ENCODE peak calls at places on chromosomes 3 and 15, in nine cellular contexts. Q, K, J, V, Z, T, N, D and E are unnamed samples. For H3K4me1, the result is how much of the 10 kb centered on the place peaks cover.

GRCh38 chr15:42364529-42364928 is 5.2 kb downstream of the CAPN3 start:
- DNase-seq in N (no peak), Q (no peak), K (no peak), D (no peak), Z (no peak), V (peak), J (no peak), T (no peak), E (peak)

GRCh38 chr3:188465311-188465710 is 311.4 kb downstream of the LPP start:
- DNase-seq in Z (no peak), N (no peak), J (no peak), V (no peak), D (no peak), Q (no peak), T (no peak), K (peak), E (no peak)

GRCh38 chr3:26915208-26915607 is 292.6 kb downstream of the LRRC3B start:
- DNase-seq in D (no peak), T (no peak), N (no peak), K (no peak), J (no peak), Q (no peak), Z (no peak), V (no peak), E (no peak)

GRCh38 chr15:24659622-24660021 is 16.0 kb upstream of the NPAP1 start:
- DNase-seq in Q (no peak), K (no peak), J (no peak), N (no peak), D (no peak), Z (no peak), T (no peak), V (no peak), E (no peak)

GRCh38 chr3:191348098-191348497 is 17.8 kb upstream of the UTS2B start:
- DNase-seq in N (no peak), J (no peak), V (no peak), Z (no peak), D (no peak), Q (no peak), K (no peak), T (no peak), E (no peak)

GRCh38 chr3:23739536-23739935 is 66.2 kb upstream of the UBE2E1 start:
- DNase-seq in V (no peak), T (no peak), D (no peak), Q (no peak), N (no peak), K (peak), J (no peak), Z (no peak), E (peak)

GRCh38 chr3:193132247-193132646 is 108.8 kb upstream of the PLAAT1 start:
- DNase-seq in Z (no peak), J (no peak), D (no peak), V (no peak), Q (no peak), K (no peak), T (no peak), N (no peak), E (no peak)

GRCh38 chr3:42148982-42149432 is 57.9 kb downstream of the TRAK1 start:
- DNase-seq in D (no peak), V (peak), K (peak), Z (peak), N (peak), J (no peak), T (peak), Q (peak), E (peak)

GRCh38 chr3:129386984-129387383 is 41.5 kb downstream of the EFCAB12 start:
- DNase-seq in Z (no peak), V (no peak), J (no peak), Q (no peak), N (no peak), K (no peak), T (no peak), D (no peak), E (no peak)

GRCh38 chr15:63015618-63016017 is 26.9 kb upstream of the TPM1 start:
- DNase-seq in D (no peak), N (peak), Z (peak), K (peak), Q (no peak), J (no peak), T (peak), V (no peak), E (no peak)

GRCh38 chr3:28267984-28268849 is 26.8 kb downstream of the CMC1 start:
- DNase-seq in K (no peak), T (no peak), Q (no peak), V (no peak), D (no peak), N (no peak), J (no peak), Z (no peak), E (no peak)

GRCh38 chr3:155743616-155744015 is 1.3 kb downstream of the PLCH1 start:
- DNase-seq in Q (no peak), K (no peak), D (no peak), J (no peak), T (no peak), V (no peak), Z (no peak), N (no peak), E (no peak)

GRCh38 chr15:82951472-82952155 is 906 bp downstream of the HOMER2 start:
- DNase-seq in D (no peak), N (no peak), V (no peak), T (no peak), Q (no peak), J (no peak), K (no peak), Z (no peak), E (no peak)

GRCh38 chr3:121855555-121855954 is 20.5 kb downstream of the EAF2 start:
- DNase-seq in Q (peak), N (no peak), Z (no peak), V (no peak), J (peak), K (no peak), T (no peak), D (no peak), E (peak)

GRCh38 chr3:13537926-13538325 is 11.0 kb upstream of the FBLN2 start:
- DNase-seq in J (peak), T (no peak), N (no peak), Q (no peak), V (no peak), Z (peak), K (peak), D (peak), E (no peak)

GRCh38 chr3:149571381-149571780 is 86.4 kb downstream of the WWTR1 start:
- DNase-seq in D (no peak), J (no peak), Z (no peak), K (peak), T (no peak), Q (no peak), N (no peak), V (no peak), E (no peak)

GRCh38 chr15:79032656-79033055 is 57.9 kb downstream of the RASGRF1 start:
- DNase-seq in Z (no peak), T (no peak), K (no peak), N (no peak), D (no peak), Q (no peak), V (no peak), J (no peak), E (no peak)

GRCh38 chr3:18087963-18088362 is 337.2 kb downstream of the SATB1 start:
- DNase-seq in D (no peak), K (no peak), V (no peak), T (no peak), Q (no peak), N (no peak), Z (no peak), J (no peak), E (no peak)

GRCh38 chr3:62201438-62202035 is 171.8 kb downstream of the FEZF2 start:
- DNase-seq in Q (peak), V (no peak), K (peak), T (no peak), N (no peak), J (peak), Z (no peak), D (no peak), E (peak)

GRCh38 chr3:193796089-193796488 is 203.1 kb downstream of the OPA1 start:
- DNase-seq in N (no peak), Z (no peak), Q (no peak), K (no peak), D (no peak), J (no peak), T (no peak), V (no peak), E (no peak)

GRCh38 chr15:75809986-75810750 is 33.1 kb upstream of the UBE2Q2 start:
- DNase-seq in N (no peak), Z (no peak), T (no peak), V (no peak), J (peak), Q (peak), D (no peak), K (peak), E (peak)

GRCh38 chr3:111737056-111737711 is 121.9 kb upstream of the PHLDB2 start:
- DNase-seq in D (no peak), J (no peak), Z (no peak), N (no peak), V (peak), K (no peak), Q (no peak), T (peak), E (no peak)

GRCh38 chr3:12648384-12648959 is 15.4 kb downstream of the RAF1 start:
- DNase-seq in T (no peak), D (no peak), N (no peak), V (no peak), Z (no peak), Q (no peak), K (no peak), J (no peak), E (no peak)

GRCh38 chr15:40911139-40911538 is 16.9 kb downstream of the VPS18 start:
- DNase-seq in J (no peak), N (no peak), Z (no peak), D (no peak), Q (peak), K (no peak), V (no peak), T (no peak), E (no peak)
- H3K4me1 ChIP-seq in J (under half), N (under half), Z (under half), D (half or more), Q (half or more), K (under half), V (under half), T (under half), E (under half)

GRCh38 chr15:57306944-57307411 is 69.3 kb upstream of the CGNL1 start:
- DNase-seq in D (no peak), Z (no peak), N (no peak), J (no peak), V (no peak), Q (no peak), T (no peak), K (no peak), E (no peak)
- TF ChIP-seq CTCF in D (no peak), Z (no peak), N (peak), J (no peak), V (no peak), Q (no peak), T (no peak), K (no peak), E (no peak)

DNA sequence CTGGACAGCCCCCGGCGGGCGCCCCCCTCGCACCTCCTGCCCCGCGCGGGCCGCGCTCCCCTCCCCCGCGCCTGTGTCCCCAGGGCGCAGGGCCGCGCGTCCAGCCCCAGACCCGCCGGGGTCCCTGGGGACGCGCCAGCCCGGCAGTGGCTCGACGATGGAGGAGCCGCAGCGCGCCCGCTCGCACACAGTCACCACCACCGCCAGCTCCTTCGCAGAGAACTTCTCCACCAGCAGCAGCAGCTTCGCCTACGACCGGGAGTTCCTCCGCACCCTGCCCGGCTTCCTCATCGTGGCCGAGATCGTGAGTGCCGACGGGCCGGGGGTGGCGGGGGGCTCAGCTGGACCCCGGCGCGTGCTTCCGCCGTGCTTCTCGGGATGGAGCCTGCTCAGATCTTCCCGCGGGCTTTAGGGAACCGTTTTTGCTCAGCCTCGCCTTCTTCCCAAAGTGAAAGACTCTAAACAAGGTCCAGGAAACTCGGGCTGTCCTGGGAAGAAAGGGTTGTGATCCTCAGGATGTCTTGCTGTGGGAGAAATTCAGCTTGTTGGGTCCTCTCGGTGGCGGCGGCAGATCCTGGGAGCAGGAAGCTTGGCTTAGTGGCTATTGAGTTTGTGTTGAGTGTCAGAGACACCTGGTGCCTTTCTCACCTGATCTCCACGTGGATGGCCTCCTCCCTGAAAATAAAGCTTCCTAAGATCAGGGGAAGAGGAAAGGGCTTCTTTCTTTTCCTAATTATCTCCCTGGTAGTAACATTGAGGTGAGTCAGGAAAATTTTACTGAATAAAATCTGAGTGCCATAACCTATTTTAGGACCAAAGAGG is 547 bp downstream of the CMTM8 start:
- DNase-seq in J (no peak), K (peak), N (no peak), D (peak), Q (peak), V (no peak), T (peak), Z (peak), E (peak)
- H3K4me3 ChIP-seq in J (peak), K (peak), N (peak), D (peak), Q (peak), V (peak), T (peak), Z (peak), E (peak)

GRCh38 chr15:70319466-70319865 is 221.7 kb upstream of the TLE3 start:
- DNase-seq in Q (no peak), D (no peak), K (no peak), N (no peak), T (no peak), V (no peak), Z (no peak), J (no peak), E (no peak)
- H3K4me1 ChIP-seq in Q (half or more), D (under half), K (under half), N (under half), T (under half), V (under half), Z (under half), J (under half), E (under half)

GRCh38 chr3:136547293-136547692 is 204.9 kb downstream of the STAG1 start:
- DNase-seq in J (no peak), D (no peak), Q (no peak), K (peak), Z (no peak), V (no peak), T (no peak), N (no peak), E (no peak)

GRCh38 chr3:136543385-136543784 is 208.8 kb downstream of the STAG1 start:
- DNase-seq in N (no peak), T (no peak), K (no peak), Z (no peak), D (no peak), Q (no peak), V (no peak), J (no peak), E (peak)

GRCh38 chr3:136545664-136546266 is 206.4 kb downstream of the STAG1 start:
- DNase-seq in J (no peak), D (no peak), Q (peak), T (no peak), N (no peak), K (no peak), Z (no peak), V (no peak), E (no peak)

GRCh38 chr3:136544532-136544931 is 207.6 kb downstream of the STAG1 start:
- DNase-seq in D (no peak), Q (no peak), T (no peak), J (no peak), V (no peak), K (peak), N (no peak), Z (no peak), E (peak)

GRCh38 chr3:136546718-136547117 is 205.5 kb downstream of the STAG1 start:
- DNase-seq in J (peak), K (peak), Z (no peak), V (no peak), N (no peak), D (no peak), Q (no peak), T (no peak), E (peak)
- TF ChIP-seq CTCF in J (peak), K (no peak), Z (no peak), V (no peak), N (no peak), D (no peak), Q (no peak), T (peak), E (peak)

DNA sequence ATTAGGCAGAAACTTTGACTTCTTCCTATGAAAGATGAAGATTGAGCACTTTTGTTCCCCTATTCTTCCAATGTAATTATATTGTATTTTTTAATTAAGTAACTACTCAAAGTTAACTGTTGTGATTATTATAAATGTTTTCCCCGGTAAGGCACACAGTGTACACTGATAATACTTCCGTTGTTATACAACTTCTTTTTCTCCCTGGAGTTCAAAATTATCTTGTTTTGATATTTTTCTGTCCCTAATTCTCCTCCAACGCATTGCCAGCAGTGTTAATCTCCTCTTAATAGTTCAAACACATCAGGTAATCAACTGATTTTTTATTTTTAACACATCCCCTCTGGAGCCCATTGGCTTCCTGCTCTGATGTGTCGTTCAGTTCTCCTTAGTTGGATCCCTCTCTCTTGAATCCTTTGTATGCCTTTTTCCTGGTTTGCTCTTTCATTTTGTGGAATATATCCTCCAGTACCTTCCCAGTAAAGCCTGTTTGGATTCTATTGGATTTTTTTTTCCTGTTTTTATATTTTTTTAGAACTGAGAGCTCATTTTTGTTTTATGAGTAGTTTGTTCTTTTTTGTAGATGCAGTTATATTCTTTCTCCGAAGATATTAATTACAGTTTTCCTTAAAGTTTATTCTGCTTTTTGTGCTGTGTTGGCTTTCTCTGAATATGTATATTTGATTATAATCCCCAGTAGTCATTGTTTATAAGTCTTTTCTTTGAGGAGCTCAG is 32.2 kb upstream of the MFSD1 start:
- DNase-seq in N (no peak), J (no peak), K (no peak), Q (no peak), V (peak), D (no peak), T (no peak), Z (no peak), E (no peak)
- H3K4me3 ChIP-seq in N (no peak), J (no peak), K (peak), Q (no peak), V (no peak), D (no peak), T (no peak), Z (no peak), E (no peak)

GRCh38 chr15:58282060-58282708 is 144.0 kb downstream of the AQP9 start:
- DNase-seq in D (no peak), J (no peak), K (no peak), N (no peak), Q (no peak), Z (no peak), T (no peak), V (no peak), E (no peak)
- H3K4me1 ChIP-seq in D (half or more), J (under half), K (under half), N (under half), Q (under half), Z (under half), T (under half), V (under half), E (under half)